ENCODE peak calls at places on chromosomes 2 and 18, in nine cellular contexts. D, X, S, L, M, T, R, U and B are unnamed samples.

GRCh38 chr2:223563462-223563861 is 38.7 kb downstream of the SCG2 start:
- DNase-seq in D (no peak), X (peak; percentile 42), S (peak; percentile 64), L (no peak), M (peak; percentile 31), T (no peak), R (no peak), U (no peak), B (peak; percentile 21)

GRCh38 chr2:176085861-176086771 is 2.4 kb upstream of the EVX2 start:
- DNase-seq in D (no peak), X (no peak), S (peak; percentile 76), L (no peak), M (peak; percentile 48), T (peak; percentile 14), R (no peak), U (no peak), B (no peak)

GRCh38 chr2:36663851-36664715 is 32.4 kb upstream of the VIT start:
- DNase-seq in D (peak; percentile 21), X (peak; percentile 42), S (peak; percentile 75), L (peak; percentile 20), M (no peak), T (peak; percentile 62), R (peak; percentile 39), U (no peak), B (peak; percentile 77)

GRCh38 chr2:37488911-37489310 is 144.5 kb downstream of the QPCT start:
- DNase-seq in D (no peak), X (no peak), S (no peak), L (no peak), M (no peak), T (no peak), R (no peak), U (no peak), B (no peak)

GRCh38 chr2:10297950-10298349 is 4.8 kb upstream of the HPCAL1 start:
- DNase-seq in D (no peak), X (peak; percentile 86), S (peak; percentile 50), L (no peak), M (peak; percentile 60), T (no peak), R (no peak), U (no peak), B (no peak)

GRCh38 chr18:53261241-53261640 is 921.2 kb downstream of the DCC start:
- DNase-seq in D (no peak), X (no peak), S (no peak), L (no peak), M (no peak), T (no peak), R (no peak), U (no peak), B (no peak)

GRCh38 chr2:23480991-23481797 is 96.2 kb downstream of the KLHL29 start:
- DNase-seq in D (no peak), X (peak; percentile 76), S (peak; percentile 70), L (no peak), M (no peak), T (no peak), R (no peak), U (no peak), B (no peak)

GRCh38 chr2:188884051-188884450 is 90.1 kb upstream of the COL3A1 start:
- DNase-seq in D (no peak), X (peak; percentile 23), S (peak; percentile 42), L (no peak), M (no peak), T (no peak), R (no peak), U (no peak), B (no peak)

GRCh38 chr18:6004683-6005082 is 109.4 kb upstream of the TMEM200C start:
- DNase-seq in D (no peak), X (no peak), S (no peak), L (no peak), M (no peak), T (no peak), R (no peak), U (no peak), B (no peak)

GRCh38 chr2:174859563-174860169 is 95.4 kb upstream of the CHRNA1 start:
- DNase-seq in D (no peak), X (no peak), S (no peak), L (no peak), M (no peak), T (no peak), R (no peak), U (no peak), B (no peak)

GRCh38 chr2:187924293-187924692 is 367.4 kb upstream of the GULP1 start:
- DNase-seq in D (no peak), X (no peak), S (no peak), L (no peak), M (no peak), T (no peak), R (no peak), U (no peak), B (no peak)

GRCh38 chr2:235467586-235467985 is 26.3 kb upstream of the AGAP1 start:
- DNase-seq in D (no peak), X (no peak), S (no peak), L (no peak), M (no peak), T (no peak), R (no peak), U (no peak), B (no peak)